ENCODE peak calls at places on chromosomes 11 and 22, in six cellular contexts. P is heart left ventricle, U is tibial artery, S is psoas muscle, I is colonic mucosa, X is GM12865. T is an unnamed sample.

GRCh38 chr22:37431366-37431765 is 4.1 kb upstream of the ELFN2 start:
- DNase-seq in I (no peak), S (no peak), X (no peak), U (no peak), P (no peak), T (no peak)

GRCh38 chr11:61855939-61856730 is 28.0 kb downstream of the FADS2 start:
- DNase-seq in X (no peak), U (no peak), I (no peak), S (no peak), P (no peak), T (no peak)

GRCh38 chr11:122668562-122669090 is 13.1 kb downstream of the UBASH3B start:
- DNase-seq in I (no peak), X (peak; percentile 19), S (no peak), P (no peak), U (no peak), T (no peak)

GRCh38 chr11:1323779-1324178 is 14.3 kb upstream of the TOLLIP start:
- DNase-seq in I (no peak), P (no peak), X (no peak), S (no peak), U (no peak), T (no peak)

GRCh38 chr11:130636672-130637463 is 188.4 kb downstream of the ADAMTS15 start:
- DNase-seq in X (peak; percentile 80), U (no peak), P (no peak), I (no peak), S (no peak), T (no peak)

GRCh38 chr11:41497974-41498373 is 38.5 kb upstream of the LRRC4C start:
- DNase-seq in I (no peak), P (no peak), S (no peak), U (no peak), X (no peak), T (no peak)

GRCh38 chr11:114883472-114883871 is 205.1 kb downstream of the NXPE2 start:
- DNase-seq in I (no peak), S (no peak), P (peak; percentile 46), U (no peak), X (no peak), T (no peak)

GRCh38 chr22:26672590-26673468 is 15.4 kb downstream of the MIAT start:
- DNase-seq in X (peak; percentile 98), U (peak; percentile 96), P (peak; percentile 95), I (peak; percentile 95), S (peak; percentile 92), T (peak; percentile 92)

GRCh38 chr11:827861-828167 is at the start of gene CRACR2B:
- DNase-seq in X (peak; percentile 62), P (no peak), U (no peak), I (peak; percentile 77), S (no peak), T (no peak)

GRCh38 chr11:2103666-2104523 is 35.3 kb downstream of the IGF2 start:
- DNase-seq in I (no peak), U (peak; percentile 44), X (no peak), P (no peak), S (no peak), T (no peak)

GRCh38 chr11:75246006-75246672 is 5.6 kb downstream of the TPBGL start:
- DNase-seq in X (no peak), I (no peak), P (no peak), U (peak; percentile 56), S (no peak), T (no peak)

GRCh38 chr11:57545883-57546282 is 8.5 kb downstream of the SMTNL1 start:
- DNase-seq in X (no peak), P (no peak), S (no peak), I (no peak), U (no peak), T (no peak)

GRCh38 chr11:65887026-65887722 is 1.1 kb downstream of the FIBP start:
- DNase-seq in S (no peak), U (no peak), X (no peak), I (no peak), P (no peak), T (no peak)

GRCh38 chr11:122523841-122524531 is 131.5 kb upstream of the UBASH3B start:
- DNase-seq in P (peak; percentile 51), X (no peak), S (no peak), U (no peak), I (no peak), T (no peak)

GRCh38 chr22:27139935-27140493 is 482.6 kb downstream of the MIAT start:
- DNase-seq in X (no peak), U (no peak), S (no peak), P (no peak), I (no peak), T (no peak)

GRCh38 chr11:66022401-66023185 is 3.7 kb downstream of the CATSPER1 start:
- DNase-seq in U (peak; percentile 85), X (peak; percentile 61), I (peak; percentile 73), S (peak; percentile 81), P (peak; percentile 76), T (peak; percentile 91)

GRCh38 chr22:38870791-38871359 is 1.1 kb downstream of the CBX6 start:
- DNase-seq in U (peak; percentile 62), P (no peak), X (no peak), I (no peak), S (no peak), T (no peak)

GRCh38 chr11:61587541-61587941 is 6.7 kb upstream of the SYT7 start:
- DNase-seq in U (no peak), X (no peak), S (peak; percentile 67), P (peak; percentile 78), I (peak; percentile 60), T (peak; percentile 62)

GRCh38 chr22:22157500-22157822 is 87.1 kb upstream of the VPREB1 start:
- DNase-seq in P (no peak), U (no peak), X (no peak), S (no peak), I (no peak), T (no peak)

GRCh38 chr11:100780470-100780869 is 93.4 kb downstream of the ARHGAP42 start:
- DNase-seq in U (no peak), X (no peak), I (no peak), P (no peak), S (no peak), T (no peak)

GRCh38 chr11:34053161-34053686 is 1.7 kb downstream of the CAPRIN1 start:
- DNase-seq in S (peak; percentile 69), I (peak; percentile 86), X (peak; percentile 89), U (peak; percentile 77), P (peak; percentile 75), T (peak; percentile 76)

GRCh38 chr11:44417756-44418437 is 108.0 kb upstream of the ALX4 start:
- DNase-seq in X (no peak), U (no peak), P (no peak), I (no peak), S (no peak), T (no peak)

GRCh38 chr11:59009661-59010060 is 70.4 kb downstream of the GLYATL1 start:
- DNase-seq in U (no peak), S (no peak), X (peak; percentile 6), I (no peak), P (no peak), T (no peak)

GRCh38 chr11:59012106-59012941 is 73.0 kb downstream of the GLYATL1 start:
- DNase-seq in S (no peak), X (no peak), U (no peak), P (no peak), I (no peak), T (no peak)

GRCh38 chr11:59010693-59011092 is 71.4 kb downstream of the GLYATL1 start:
- DNase-seq in X (no peak), U (no peak), S (no peak), P (no peak), I (no peak), T (no peak)

GRCh38 chr11:59012942-59013256 is 73.2 kb upstream of the GLYATL1B start:
- DNase-seq in U (no peak), P (no peak), I (no peak), X (no peak), S (no peak), T (no peak)

DNA sequence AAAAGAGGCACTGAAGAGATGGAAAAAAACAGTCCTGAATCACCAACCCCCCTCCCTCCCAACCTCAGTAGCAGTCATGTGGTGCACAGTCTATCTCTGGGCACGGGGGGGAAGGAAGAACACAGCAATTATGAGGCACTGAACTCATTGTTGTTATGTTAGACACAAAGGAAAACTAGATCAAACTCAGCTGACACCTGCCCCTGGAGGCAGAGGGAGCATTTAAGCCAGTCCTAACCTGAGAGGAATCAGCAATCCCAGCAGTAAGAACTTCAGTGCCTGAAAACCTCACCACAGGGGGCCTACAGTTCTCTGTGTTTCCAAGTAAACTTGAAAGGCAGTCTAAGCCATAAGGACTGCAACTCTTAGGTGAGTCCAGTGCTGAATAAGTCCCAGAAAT is 72.4 kb downstream of the GLYATL1 start:
- DNase-seq in U (no peak), S (no peak), X (no peak), P (no peak), I (no peak), T (no peak)
- TF ChIP-seq CTCF in U (no peak), S (no peak), X (no peak), P (no peak), I (no peak), T (no peak)

DNA sequence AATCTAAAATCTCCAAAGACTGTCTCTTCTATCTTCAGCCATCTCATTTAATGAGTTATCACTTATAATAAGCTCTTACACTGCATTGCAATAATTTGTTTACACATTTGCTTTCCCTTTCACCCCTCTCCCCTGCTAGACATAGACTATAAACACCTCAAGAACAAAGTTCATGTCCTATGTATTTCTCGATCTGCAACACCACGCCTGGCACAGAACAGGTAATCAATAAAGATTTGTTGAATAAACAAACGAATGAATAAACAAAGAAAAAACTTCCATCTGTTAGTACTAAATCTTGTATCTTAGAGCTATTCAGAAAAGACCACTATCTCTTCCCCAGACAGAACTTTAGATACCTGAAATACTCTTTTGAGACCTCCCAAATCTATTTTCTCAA is 77.6 kb downstream of the PAK1 start:
- DNase-seq in S (no peak), P (no peak), X (no peak), U (no peak), I (no peak), T (no peak)
- TF ChIP-seq CTCF in S (no peak), P (no peak), X (no peak), U (no peak), I (no peak), T (no peak)

GRCh38 chr11:20712912-20713311 is 43.5 kb downstream of the NELL1 start:
- DNase-seq in S (no peak), X (no peak), I (no peak), U (no peak), P (no peak), T (no peak)
- TF ChIP-seq CTCF in S (no peak), X (no peak), I (no peak), U (no peak), P (no peak), T (no peak)

DNA sequence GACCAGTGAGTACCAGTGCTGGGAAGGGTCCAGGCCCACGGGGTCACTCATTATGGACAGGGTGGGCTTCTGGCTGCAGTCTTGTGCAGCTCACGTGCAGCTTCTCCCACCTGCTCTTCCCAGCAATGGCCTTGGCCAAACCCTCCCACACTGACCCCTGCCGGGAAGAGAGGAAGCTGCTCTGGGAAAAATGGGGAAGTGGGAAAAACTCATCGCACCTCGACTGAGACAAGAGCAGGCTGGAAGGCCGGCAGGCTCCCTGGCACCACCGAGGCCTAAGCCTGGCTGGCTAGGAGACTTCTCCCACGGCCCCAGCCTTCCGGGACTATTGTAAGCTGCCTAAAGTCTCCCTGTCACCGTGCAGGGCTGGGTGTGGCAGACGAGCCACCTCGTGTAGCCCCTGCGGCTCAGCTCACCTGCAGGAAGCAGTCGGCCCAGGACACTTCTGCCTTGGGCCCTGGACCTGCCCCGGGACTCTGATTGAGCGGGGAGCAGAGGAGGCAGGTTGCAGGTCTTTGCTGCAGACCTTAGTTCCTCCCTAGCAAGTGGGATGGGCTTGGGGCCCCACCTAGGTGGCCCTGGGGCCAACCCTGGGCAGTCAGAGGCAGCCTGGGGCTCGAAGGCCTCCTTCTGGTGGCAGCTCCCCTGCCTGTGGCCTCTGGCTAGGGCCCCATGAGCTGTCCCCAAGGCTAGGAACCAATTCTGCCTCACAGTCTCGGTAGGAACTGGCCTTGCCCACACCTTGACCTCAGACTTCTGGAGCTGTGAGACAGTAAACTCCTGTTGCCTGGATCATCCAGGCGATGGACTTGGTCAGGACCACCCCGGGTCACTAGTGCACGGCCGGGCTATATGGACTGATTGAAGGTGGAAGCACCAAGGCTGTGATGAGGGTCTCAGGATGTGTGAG is 23.1 kb downstream of the MRGPRG start:
- DNase-seq in P (no peak), X (no peak), S (no peak), U (peak; percentile 63), I (no peak), T (no peak)
- TF ChIP-seq CTCF in P (peak; percentile 38), X (no peak), S (no peak), U (peak; percentile 42), I (peak; percentile 37), T (peak; percentile 8)

T was measured in glutamatergic neuron.